ENCODE peak calls at places on chromosomes 5 and 9, in five cellular contexts. T, Z, I, E and B are unnamed samples.

GRCh38 chr5:134465856-134466240 is 54.2 kb upstream of the CDKN2AIPNL start:
- DNase-seq in T (peak), Z (peak), I (peak), E (peak), B (peak)

GRCh38 chr5:6680922-6681321 is 32.3 kb upstream of the TENT4A start:
- DNase-seq in I (no peak), Z (no peak), E (no peak), T (no peak), B (no peak)

GRCh38 chr9:14098102-14098501 is 215.8 kb downstream of the NFIB start:
- DNase-seq in I (peak), E (no peak), T (no peak), Z (no peak), B (no peak)

GRCh38 chr5:56126487-56127179 is 106.5 kb downstream of the ANKRD55 start:
- DNase-seq in T (no peak), I (peak), Z (no peak), E (peak), B (no peak)

GRCh38 chr9:73437758-73438157 is 286.1 kb downstream of the ANXA1 start:
- DNase-seq in Z (no peak), T (no peak), E (no peak), I (no peak), B (no peak)

GRCh38 chr5:103424008-103424407 is 138.6 kb downstream of the NUDT12 start:
- DNase-seq in E (no peak), I (peak), Z (no peak), T (no peak), B (no peak)

GRCh38 chr9:97990259-97990658 is 7.1 kb downstream of the ANP32B start:
- DNase-seq in T (no peak), Z (no peak), I (peak), E (no peak), B (no peak)

GRCh38 chr9:35790385-35791291 is 753 bp upstream of the NPR2 start:
- DNase-seq in T (peak), E (peak), I (peak), Z (peak), B (no peak)

GRCh38 chr5:132839426-132840301 is 9.2 kb upstream of the SHROOM1 start:
- DNase-seq in E (no peak), Z (no peak), I (peak), T (no peak), B (peak)

GRCh38 chr5:74282495-74282894 is 358.0 kb downstream of the ENC1 start:
- DNase-seq in Z (no peak), E (no peak), I (no peak), T (no peak), B (no peak)

GRCh38 chr5:142576303-142576702 is 109.6 kb downstream of the FGF1 start:
- DNase-seq in E (no peak), Z (no peak), T (no peak), I (no peak), B (no peak)

GRCh38 chr9:135791431-135792267 is 89.7 kb downstream of the KCNT1 start:
- DNase-seq in T (no peak), I (no peak), E (no peak), Z (no peak), B (no peak)

GRCh38 chr9:80378669-80379293 is 807.0 kb downstream of the TLE4 start:
- DNase-seq in Z (no peak), I (no peak), T (no peak), E (no peak), B (no peak)

GRCh38 chr5:74389531-74390305 is 250.8 kb downstream of the ENC1 start:
- DNase-seq in T (no peak), I (no peak), E (no peak), Z (no peak), B (no peak)

GRCh38 chr5:83718195-83718825 is 2.3 kb downstream of the HAPLN1 start:
- DNase-seq in E (peak), T (no peak), Z (no peak), I (peak), B (no peak)

GRCh38 chr9:2709645-2710101 is 7.6 kb upstream of the KCNV2 start:
- DNase-seq in Z (no peak), T (no peak), E (no peak), I (no peak), B (no peak)

GRCh38 chr9:87647114-87647513 is 78.8 kb upstream of the CTSL start:
- DNase-seq in T (no peak), I (no peak), Z (no peak), E (no peak), B (no peak)

GRCh38 chr5:96292582-96293247 is 140.3 kb downstream of the PCSK1 start:
- DNase-seq in Z (no peak), T (no peak), I (no peak), E (no peak), B (no peak)

GRCh38 chr5:158880514-158881001 is 219.2 kb downstream of the EBF1 start:
- DNase-seq in T (no peak), E (no peak), Z (no peak), I (no peak), B (no peak)

GRCh38 chr5:127940854-127941253 is 142.7 kb upstream of the SLC12A2 start:
- DNase-seq in T (no peak), I (no peak), E (no peak), Z (no peak), B (no peak)

GRCh38 chr5:127942246-127943060 is 141.1 kb upstream of the SLC12A2 start:
- DNase-seq in E (no peak), I (peak), Z (no peak), T (no peak), B (no peak)

GRCh38 chr5:127941646-127942045 is 141.9 kb upstream of the SLC12A2 start:
- DNase-seq in T (no peak), I (no peak), Z (no peak), E (peak), B (no peak)

GRCh38 chr5:127943061-127943371 is 140.6 kb upstream of the SLC12A2 start:
- DNase-seq in Z (no peak), E (no peak), I (no peak), T (no peak), B (no peak)

GRCh38 chr5:127944125-127944524 is 139.4 kb upstream of the SLC12A2 start:
- DNase-seq in I (no peak), E (no peak), T (no peak), Z (no peak), B (no peak)
- H3K27ac ChIP-seq in I (no peak), E (no peak), T (no peak), Z (no peak), B (no peak)

GRCh38 chr5:151122828-151123227 is 34.8 kb downstream of the ANXA6 start:
- DNase-seq in I (no peak), Z (no peak), E (no peak), T (no peak), B (no peak)
- H3K27ac ChIP-seq in I (no peak), Z (no peak), E (no peak), T (no peak), B (peak)

DNA sequence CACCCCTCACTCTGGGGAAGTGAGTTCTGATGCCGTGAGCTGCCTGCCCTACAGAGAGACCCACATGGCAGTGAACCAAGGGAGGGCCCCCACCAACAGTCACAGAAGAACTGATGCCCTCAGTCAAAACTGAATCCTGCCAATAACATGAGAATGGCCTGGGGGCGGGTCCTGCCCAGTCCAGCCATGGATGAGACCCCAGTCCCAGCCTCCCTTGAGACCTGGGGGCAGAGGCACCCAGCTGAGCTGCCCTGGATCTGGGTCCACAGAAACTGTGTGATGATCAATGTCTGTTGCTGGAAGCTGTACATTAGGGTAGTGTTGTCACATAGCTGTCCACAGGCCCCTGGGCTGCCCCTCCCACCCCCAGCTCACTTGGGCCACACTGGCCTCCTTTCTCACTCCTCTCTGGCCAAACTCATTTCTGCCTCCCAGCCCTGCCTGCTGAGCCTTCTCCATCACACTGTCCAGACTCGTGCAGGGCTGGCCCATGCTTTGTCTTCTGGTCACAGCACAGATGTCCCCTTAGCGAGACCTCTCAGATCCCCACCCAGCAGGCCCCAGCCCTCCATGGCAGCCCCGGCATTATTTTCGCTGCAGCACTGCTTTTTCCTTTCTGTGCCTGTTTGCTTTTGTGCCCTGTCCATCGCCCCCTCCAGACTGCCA is 16.8 kb downstream of the GBGT1 start:
- DNase-seq in T (no peak), Z (no peak), I (no peak), E (no peak), B (no peak)
- H3K27ac ChIP-seq in T (peak), Z (peak), I (no peak), E (peak), B (no peak)

DNA sequence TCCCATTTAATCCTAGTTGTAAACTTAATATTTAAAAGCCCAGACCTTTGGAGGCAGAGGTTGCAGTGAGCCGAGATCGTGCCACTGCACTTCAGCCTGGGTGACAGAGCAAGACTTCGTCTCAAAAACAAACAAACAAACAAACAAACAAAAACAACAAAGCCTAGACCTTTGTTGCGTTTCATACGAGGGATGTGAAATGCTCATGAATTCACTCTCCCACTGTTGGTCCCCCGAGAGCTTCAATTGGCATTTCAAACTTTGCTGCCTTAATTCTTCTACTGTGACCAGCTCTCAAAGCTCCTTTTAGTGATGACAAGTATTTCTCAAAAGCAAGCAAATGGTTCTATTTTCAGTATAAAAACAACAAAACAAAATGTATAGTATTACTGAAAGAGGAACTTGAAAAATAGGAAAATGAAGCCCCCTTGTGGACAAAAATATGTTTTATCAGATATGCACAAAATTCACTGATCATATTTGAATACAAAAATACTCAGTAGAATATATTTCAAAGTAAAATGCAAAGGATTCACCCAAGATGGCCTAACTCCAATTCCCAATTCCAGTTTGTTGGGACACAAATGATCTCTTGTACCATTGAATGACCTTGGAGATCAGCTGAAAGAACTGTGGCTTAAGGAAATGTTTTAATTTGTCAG is 140.4 kb downstream of the ESM1 start:
- DNase-seq in T (no peak), Z (peak), I (peak), E (no peak), B (no peak)
- H3K27ac ChIP-seq in T (no peak), Z (no peak), I (peak), E (no peak), B (peak)

GRCh38 chr5:54743997-54744788 is 226.6 kb downstream of the SNX18 start:
- DNase-seq in I (peak), E (no peak), T (no peak), Z (peak), B (no peak)

GRCh38 chr5:54745599-54745998 is 228.0 kb downstream of the SNX18 start:
- DNase-seq in E (no peak), Z (no peak), I (no peak), T (no peak), B (no peak)

GRCh38 chr5:54742417-54742889 is 224.9 kb downstream of the SNX18 start:
- DNase-seq in I (peak), Z (no peak), T (no peak), E (no peak), B (no peak)

GRCh38 chr5:54741711-54742110 is 224.2 kb downstream of the SNX18 start:
- DNase-seq in I (no peak), T (no peak), Z (no peak), E (no peak), B (no peak)

DNA sequence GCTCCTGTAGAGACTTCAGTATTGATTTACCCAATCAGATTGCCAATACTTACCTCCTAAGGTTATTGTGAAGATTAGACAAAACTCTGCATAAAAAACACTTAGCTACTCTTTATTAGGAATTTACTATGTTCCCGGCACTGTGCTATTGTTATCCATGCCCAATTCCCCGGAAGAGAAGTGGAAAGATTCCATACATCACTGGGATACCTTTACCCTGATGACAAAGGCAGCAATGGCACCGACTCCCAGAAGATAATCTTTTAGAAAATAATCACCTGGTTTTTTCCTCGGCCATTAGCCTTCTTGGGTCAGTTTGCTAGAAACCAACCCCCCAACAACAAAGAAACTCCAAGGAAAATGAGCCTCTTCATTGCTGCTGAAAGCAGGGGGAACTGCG is 226.0 kb downstream of the SNX18 start:
- DNase-seq in E (no peak), I (no peak), T (no peak), Z (no peak), B (no peak)
- H3K27ac ChIP-seq in E (peak), I (peak), T (peak), Z (peak), B (peak)

DNA sequence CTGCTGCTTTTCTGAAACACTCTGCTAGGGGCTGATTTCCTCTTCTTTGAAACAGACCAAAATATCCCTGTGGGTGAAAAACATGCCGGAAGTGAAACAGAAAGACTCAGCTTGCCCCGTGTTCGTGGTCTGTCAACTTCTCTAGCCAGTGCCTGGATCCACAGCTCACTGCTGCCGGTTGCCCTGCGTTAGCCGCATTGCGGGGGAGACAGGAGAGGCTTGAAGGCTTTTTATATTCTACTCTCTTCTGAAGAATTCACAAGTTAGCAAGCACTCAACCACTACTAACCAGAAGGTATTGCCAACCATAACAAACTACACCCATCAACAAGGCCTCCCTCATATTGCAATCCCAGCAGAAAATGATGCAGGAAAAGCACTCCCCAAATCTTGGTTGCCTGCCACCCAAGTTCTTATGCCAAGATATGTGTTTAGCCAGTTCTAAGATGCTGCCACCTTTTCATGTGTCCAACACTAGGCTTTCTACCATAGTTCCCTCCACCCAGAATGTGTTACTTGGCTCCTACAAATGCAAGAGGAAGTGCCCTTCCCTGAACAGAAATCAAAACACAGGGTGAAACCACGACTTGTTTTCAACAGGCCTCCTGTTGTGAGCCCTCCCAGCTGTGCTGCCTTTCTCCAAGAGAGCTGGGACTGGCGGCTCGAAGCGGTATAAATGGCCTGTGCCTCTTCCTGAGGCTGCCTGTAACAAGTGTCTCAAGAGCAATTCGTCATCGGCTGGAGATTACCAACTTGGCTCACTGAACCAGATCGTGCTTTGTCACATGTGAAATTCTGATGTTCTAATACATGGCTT is 128.9 kb downstream of the SNX18 start:
- DNase-seq in T (no peak), I (peak), E (peak), Z (peak), B (peak)
- H3K27ac ChIP-seq in T (peak), I (peak), E (peak), Z (peak), B (peak)

DNA sequence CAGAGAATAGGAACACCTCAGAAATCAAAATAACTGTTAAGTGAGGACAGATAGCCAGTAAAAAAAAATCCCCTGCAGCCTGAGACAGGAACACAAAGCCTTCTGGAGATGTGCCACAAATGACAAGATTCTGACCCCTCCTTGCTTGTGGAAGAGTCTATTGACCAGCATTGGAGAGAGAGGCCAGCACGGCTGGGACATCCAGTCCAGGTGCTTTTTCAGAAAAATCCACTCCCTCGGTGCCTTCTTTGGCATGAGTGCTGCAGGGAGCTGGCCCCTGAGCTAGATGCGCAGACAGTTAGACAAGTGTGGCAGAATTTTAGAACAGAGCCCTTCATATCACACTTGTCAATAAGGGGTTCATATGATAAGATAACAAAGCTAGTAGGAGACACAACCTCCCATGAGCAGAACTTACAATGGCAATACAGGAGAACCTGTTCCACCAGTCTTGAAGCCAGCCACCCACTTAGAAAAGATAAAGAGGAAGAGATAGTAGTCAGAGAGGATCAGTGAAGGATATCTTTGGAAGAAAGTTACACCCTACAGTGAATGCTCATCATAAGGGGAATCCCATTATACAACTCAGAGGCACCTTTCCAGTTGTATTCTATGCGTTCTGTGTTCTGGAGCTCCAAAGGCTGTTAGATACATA is 298.4 kb downstream of the TLE1 start:
- DNase-seq in Z (no peak), I (no peak), T (no peak), E (no peak), B (no peak)
- H3K27ac ChIP-seq in Z (no peak), I (no peak), T (no peak), E (no peak), B (no peak)